ENCODE peak calls at places on chromosome 16, in six cellular contexts. C, Z, O, N, W and S are unnamed samples.

GRCh38 chr16:81778861-81779539 is at the start of gene PLCG2:
- DNase-seq in W (peak), O (peak), Z (peak), C (peak), N (peak), S (no peak)

GRCh38 chr16:9186061-9186460 is 94.6 kb downstream of the HAPSTR1 start:
- DNase-seq in Z (no peak), O (no peak), C (no peak), N (no peak), W (no peak), S (no peak)

GRCh38 chr16:89257281-89257731 is 39.8 kb downstream of the ZNF778 start:
- DNase-seq in W (peak), C (no peak), Z (no peak), O (peak), N (no peak), S (no peak)

GRCh38 chr16:8751481-8752311 is 45.7 kb downstream of the TMEM186 start:
- DNase-seq in C (no peak), O (no peak), W (peak), Z (peak), N (no peak), S (peak)

GRCh38 chr16:3194792-3195191 is 6.8 kb downstream of the OR1F1 start:
- DNase-seq in N (no peak), W (no peak), Z (no peak), C (no peak), O (no peak), S (no peak)

GRCh38 chr16:21088646-21089538 is 61.8 kb downstream of the DNAH3 start:
- DNase-seq in N (no peak), O (no peak), Z (peak), W (peak), C (no peak), S (peak)

GRCh38 chr16:85555549-85556455 is 57.3 kb upstream of the GSE1 start:
- DNase-seq in N (peak), Z (peak), O (peak), C (no peak), W (peak), S (no peak)

GRCh38 chr16:4729876-4730275 is 4.2 kb downstream of the ANKS3 start:
- DNase-seq in C (no peak), O (no peak), Z (no peak), N (no peak), W (no peak), S (peak)

GRCh38 chr16:21599994-21600773 is 807 bp downstream of the METTL9 start:
- DNase-seq in O (peak), C (no peak), N (no peak), W (peak), Z (peak), S (peak)

GRCh38 chr16:11024333-11025053 is 80.1 kb downstream of the CLEC16A start:
- DNase-seq in O (no peak), W (peak), N (no peak), C (no peak), Z (peak), S (peak)

GRCh38 chr16:49855280-49855821 is 561 bp downstream of the ZNF423 start:
- DNase-seq in C (peak), W (peak), N (peak), O (peak), Z (peak), S (no peak)

GRCh38 chr16:30636599-30636998 is 14.2 kb upstream of the PRR14 start:
- DNase-seq in N (no peak), C (no peak), O (no peak), Z (no peak), W (no peak), S (no peak)

GRCh38 chr16:19879241-19879792 is 5.3 kb downstream of the GPRC5B start:
- DNase-seq in C (no peak), O (peak), W (peak), Z (peak), N (no peak), S (peak)

GRCh38 chr16:57186630-57187507 is 740 bp downstream of the RSPRY1 start:
- DNase-seq in Z (peak), O (peak), N (peak), W (peak), C (no peak), S (peak)

GRCh38 chr16:11208916-11209665 is 46.9 kb downstream of the SOCS1 start:
- DNase-seq in N (no peak), C (no peak), Z (peak), W (no peak), O (no peak), S (peak)

GRCh38 chr16:87068751-87069150 is 248.4 kb downstream of the C16orf95 start:
- DNase-seq in W (no peak), Z (no peak), N (no peak), O (no peak), C (no peak), S (no peak)

GRCh38 chr16:86072328-86073102 is 173.6 kb downstream of the IRF8 start:
- DNase-seq in W (peak), Z (peak), O (peak), C (peak), N (peak), S (peak)

GRCh38 chr16:21684199-21684598 is 20.4 kb downstream of the OTOA start:
- DNase-seq in W (no peak), O (no peak), Z (no peak), C (no peak), N (peak), S (no peak)

GRCh38 chr16:83351846-83352245 is 455.9 kb upstream of the HSBP1 start:
- DNase-seq in N (no peak), O (no peak), Z (no peak), C (no peak), W (peak), S (peak)

GRCh38 chr16:23835390-23836077 is at the start of gene PRKCB:
- DNase-seq in C (peak), N (peak), O (no peak), W (no peak), Z (peak), S (no peak)

GRCh38 chr16:47921535-47921934 is 234.3 kb downstream of the ABCC12 start:
- DNase-seq in O (no peak), Z (peak), N (no peak), C (no peak), W (peak), S (no peak)

GRCh38 chr16:28549301-28549899 is 4.3 kb upstream of the SGF29 start:
- DNase-seq in Z (peak), N (peak), W (peak), O (no peak), C (no peak), S (peak)

GRCh38 chr16:85759631-85760419 is 8.9 kb upstream of the C16orf74 start:
- DNase-seq in N (peak), C (no peak), W (no peak), O (no peak), Z (peak), S (no peak)

GRCh38 chr16:30745082-30745481 is 3.1 kb upstream of the PHKG2 start:
- DNase-seq in N (no peak), O (no peak), Z (peak), W (no peak), C (no peak), S (no peak)

GRCh38 chr16:25051446-25052160 is 36.4 kb upstream of the ARHGAP17 start:
- DNase-seq in O (no peak), W (peak), N (no peak), Z (peak), C (no peak), S (peak)

GRCh38 chr16:27314161-27314723 is 468 bp downstream of the IL4R start:
- DNase-seq in W (peak), O (no peak), Z (peak), N (peak), C (no peak), S (peak)

GRCh38 chr16:67719778-67720144 is 645 bp upstream of the GFOD2 start:
- DNase-seq in N (peak), C (no peak), Z (peak), W (peak), O (peak), S (peak)